ENCODE peak calls at places on chromosomes 16 and 17, in ten cellular contexts. A is AG10803, R is thyroid gland, U is fibroblast of villous mesenchyme, P is mesothelial cell of epicardium, B is GM20000, H is lower leg skin, F is omental fat pad, Z is astrocyte of the cerebellum, X is suprapubic skin. C is an unnamed sample.

GRCh38 chr17:27379863-27380533 is 76.2 kb upstream of the KSR1 start:
- DNase-seq in R (peak; percentile 88), H (no peak), F (no peak), X (peak; percentile 82), B (no peak), U (peak; percentile 66), A (peak; percentile 52), P (peak; percentile 71), Z (no peak), C (peak; percentile 8)

GRCh38 chr16:74984194-74984669 is 691 bp downstream of the WDR59 start:
- DNase-seq in P (no peak), X (no peak), R (peak; percentile 11), U (no peak), A (peak; percentile 26), Z (no peak), B (no peak), H (no peak), F (no peak), C (peak; percentile 16)

GRCh38 chr17:75808905-75809621 is 24.5 kb downstream of the UNK start:
- DNase-seq in H (peak; percentile 85), P (no peak), R (no peak), X (no peak), F (no peak), Z (peak; percentile 89), B (peak; percentile 74), A (peak; percentile 66), U (peak; percentile 78), C (no peak)

GRCh38 chr16:53055603-53056527 is 1.1 kb downstream of the CHD9 start:
- DNase-seq in B (no peak), U (peak; percentile 97), X (no peak), P (peak; percentile 41), A (peak; percentile 62), H (peak; percentile 47), R (peak; percentile 27), F (no peak), Z (peak; percentile 43), C (no peak)

GRCh38 chr16:9138731-9139501 is 47.5 kb downstream of the HAPSTR1 start:
- DNase-seq in U (peak; percentile 63), R (peak; percentile 68), F (no peak), Z (no peak), X (no peak), A (peak; percentile 52), H (peak; percentile 32), P (peak; percentile 83), B (peak; percentile 61), C (peak; percentile 38)

GRCh38 chr17:77143306-77143705 is 2.5 kb downstream of the SEC14L1 start:
- DNase-seq in H (no peak), Z (no peak), A (no peak), U (no peak), F (no peak), B (no peak), R (no peak), X (no peak), P (no peak), C (no peak)

GRCh38 chr16:7303014-7303676 is 29.5 kb upstream of the RBFOX1 start:
- DNase-seq in F (no peak), R (peak; percentile 10), P (no peak), B (no peak), U (no peak), X (no peak), A (no peak), H (no peak), Z (no peak), C (no peak)

GRCh38 chr16:67431077-67431804 is at the start of gene HSD11B2:
- DNase-seq in R (peak; percentile 79), B (peak; percentile 73), U (peak; percentile 43), F (no peak), Z (no peak), H (no peak), A (peak; percentile 31), P (peak; percentile 47), X (no peak), C (peak; percentile 44)

GRCh38 chr17:72995008-72995656 is 97.4 kb downstream of the SLC39A11 start:
- DNase-seq in H (no peak), X (no peak), U (no peak), P (no peak), Z (no peak), B (no peak), A (no peak), F (no peak), R (no peak), C (no peak)

GRCh38 chr17:6608321-6608720 is 32.2 kb downstream of the KIAA0753 start:
- DNase-seq in A (no peak), B (no peak), U (no peak), R (no peak), H (no peak), X (no peak), F (no peak), Z (no peak), P (no peak), C (peak; percentile 81)

GRCh38 chr16:67454852-67455251 is 23.9 kb downstream of the HSD11B2 start:
- DNase-seq in P (no peak), H (no peak), R (no peak), X (no peak), U (no peak), B (no peak), F (no peak), A (no peak), Z (no peak), C (no peak)

GRCh38 chr16:88461291-88462269 is 8.5 kb downstream of the ZFPM1 start:
- DNase-seq in B (no peak), A (no peak), H (no peak), P (no peak), X (no peak), U (peak; percentile 77), F (no peak), Z (no peak), R (no peak), C (no peak)

GRCh38 chr17:50593321-50593720 is 32.8 kb downstream of the CACNA1G start:
- DNase-seq in U (no peak), X (no peak), F (no peak), R (peak; percentile 76), Z (no peak), H (no peak), P (no peak), B (no peak), A (no peak), C (no peak)

GRCh38 chr16:14186007-14186953 is 115.2 kb downstream of the MRTFB start:
- DNase-seq in B (no peak), X (no peak), H (no peak), Z (peak; percentile 49), P (peak; percentile 43), F (no peak), R (no peak), U (peak; percentile 79), A (peak; percentile 83), C (peak; percentile 26)

GRCh38 chr17:68057531-68057952 is 22.0 kb downstream of the KPNA2 start:
- DNase-seq in P (no peak), F (no peak), Z (no peak), A (peak; percentile 82), R (peak; percentile 22), B (no peak), U (peak; percentile 53), X (no peak), H (no peak), C (peak; percentile 21)

GRCh38 chr17:16398270-16399267 is 16.8 kb upstream of the TRPV2 start:
- DNase-seq in Z (no peak), U (peak; percentile 51), H (no peak), F (no peak), P (no peak), R (peak; percentile 52), B (no peak), X (no peak), A (no peak), C (peak; percentile 46)

GRCh38 chr17:35265071-35265470 is 22.2 kb downstream of the SLFN5 start:
- DNase-seq in P (no peak), H (no peak), Z (no peak), B (no peak), F (no peak), X (no peak), U (no peak), A (no peak), R (no peak), C (no peak)

GRCh38 chr16:88686062-88686438 is 257 bp downstream of the SNAI3 start:
- DNase-seq in R (peak; percentile 61), F (no peak), X (no peak), H (no peak), B (no peak), P (peak; percentile 56), A (no peak), U (no peak), Z (no peak), C (no peak)

DNA sequence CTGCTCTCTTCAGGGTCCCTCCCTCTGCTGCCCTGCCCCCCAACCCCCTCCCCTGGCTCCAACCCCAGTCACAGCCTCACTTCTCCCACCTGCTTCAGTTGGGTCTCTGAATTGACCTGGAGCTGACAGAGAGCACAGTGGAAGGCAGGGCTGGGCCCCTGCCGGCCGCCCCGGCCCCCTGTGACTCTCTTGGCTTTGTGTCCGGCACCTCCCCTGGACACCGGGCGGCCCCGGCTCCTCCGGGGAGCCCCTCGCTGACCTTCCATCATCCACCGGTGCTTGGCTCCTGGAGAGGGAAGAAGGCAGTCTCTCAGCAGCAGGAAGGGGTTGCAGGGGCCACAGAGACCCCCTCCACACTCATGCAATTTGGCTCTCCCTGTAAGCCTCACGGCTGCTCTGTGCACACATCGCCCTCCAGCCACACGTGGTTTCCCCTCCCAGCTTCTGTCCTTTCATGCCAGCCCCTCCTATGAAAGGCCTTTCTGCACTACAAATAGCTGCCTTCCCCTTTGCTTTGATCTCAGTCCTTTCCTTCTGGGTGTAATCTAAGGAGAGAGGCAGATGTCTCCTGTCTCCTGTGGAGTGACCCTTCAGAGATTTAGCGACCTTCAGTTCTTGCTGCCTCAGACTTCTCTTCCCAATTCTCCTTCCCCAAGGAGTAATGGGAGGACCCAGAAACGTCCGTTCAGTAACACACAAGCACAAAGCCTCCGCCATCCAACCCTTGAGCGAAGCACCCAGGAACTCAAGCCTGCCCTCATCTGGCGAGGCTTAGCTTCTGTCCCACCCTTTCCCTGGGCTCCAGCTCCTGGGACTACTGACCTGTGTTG is 8.3 kb downstream of the NKIRAS2 start:
- DNase-seq in H (no peak), X (no peak), Z (no peak), R (no peak), P (no peak), U (no peak), B (no peak), F (no peak), A (no peak), C (no peak)
- TF ChIP-seq CTCF in H (no peak), X (no peak), Z (peak; percentile 20), R (no peak), P (no peak), U (peak; percentile 25), B (no peak), F (no peak), A (peak; percentile 20), C (peak; percentile 38)

GRCh38 chr17:38663125-38663751 is 11.5 kb downstream of the EPOP start:
- DNase-seq in X (no peak), H (no peak), R (peak; percentile 73), Z (no peak), U (peak; percentile 39), B (peak; percentile 74), F (no peak), P (peak; percentile 72), A (peak; percentile 32), C (peak; percentile 52)
- TF ChIP-seq CTCF in X (peak; percentile 45), H (no peak), R (peak; percentile 68), Z (peak; percentile 82), U (peak; percentile 84), B (peak; percentile 97), F (no peak), P (peak; percentile 59), A (peak; percentile 68), C (peak; percentile 87)

GRCh38 chr16:3001316-3001715 is 11.4 kb upstream of the CLDN9 start:
- DNase-seq in H (no peak), Z (no peak), A (no peak), X (no peak), R (no peak), P (no peak), F (no peak), B (no peak), U (no peak), C (no peak)
- TF ChIP-seq CTCF in H (no peak), Z (no peak), A (no peak), X (no peak), R (no peak), P (no peak), F (no peak), B (no peak), U (no peak), C (no peak)

GRCh38 chr17:69357701-69358100 is 30.8 kb upstream of the ABCA5 start:
- DNase-seq in P (no peak), F (no peak), H (no peak), R (peak; percentile 32), Z (no peak), X (no peak), B (no peak), U (peak; percentile 10), A (no peak), C (peak; percentile 37)
- TF ChIP-seq CTCF in P (no peak), F (no peak), H (no peak), R (peak; percentile 33), Z (no peak), X (no peak), B (no peak), U (no peak), A (no peak), C (no peak)